ENCODE peak calls at places on chromosomes 2 and 18, in ten cellular contexts. F is AG04450, J is pancreas, O is cardiac fibroblast, P is tibial artery, M is H1, X is fibroblast of mammary gland, Q is heart right ventricle, T is Peyer's patch, C is AG10803. N is an unnamed sample.

GRCh38 chr2:177419274-177419673 is 26.7 kb downstream of the AGPS start:
- DNase-seq in F (no peak), J (no peak), O (peak; percentile 66), P (no peak), M (no peak), X (peak; percentile 76), Q (no peak), T (no peak), C (peak; percentile 80), N (no peak)

GRCh38 chr18:55778731-55779460 is 190.9 kb upstream of the TCF4 start:
- DNase-seq in F (no peak), J (no peak), O (peak; percentile 45), P (no peak), M (no peak), X (no peak), Q (peak; percentile 38), T (no peak), C (peak; percentile 50), N (no peak)

GRCh38 chr2:9852881-9853280 is 9.6 kb downstream of the TAF1B start:
- DNase-seq in F (no peak), J (no peak), O (no peak), P (no peak), M (no peak), X (no peak), Q (no peak), T (no peak), C (no peak), N (no peak)

GRCh38 chr2:179543361-179543901 is 278.8 kb upstream of the SESTD1 start:
- DNase-seq in F (no peak), J (no peak), O (no peak), P (no peak), M (no peak), X (no peak), Q (no peak), T (no peak), C (peak; percentile 82), N (no peak)

GRCh38 chr2:158990397-158991209 is 22.2 kb downstream of the TANC1 start:
- DNase-seq in F (peak; percentile 73), J (no peak), O (peak; percentile 85), P (no peak), M (no peak), X (peak; percentile 94), Q (no peak), T (no peak), C (peak; percentile 97), N (no peak)

GRCh38 chr18:69845588-69846506 is 101.8 kb downstream of the CD226 start:
- DNase-seq in F (peak; percentile 53), J (no peak), O (peak; percentile 39), P (no peak), M (no peak), X (no peak), Q (no peak), T (no peak), C (peak; percentile 6), N (no peak)

GRCh38 chr18:21656402-21656801 is 44.3 kb downstream of the SNRPD1 start:
- DNase-seq in F (no peak), J (no peak), O (peak; percentile 49), P (no peak), M (no peak), X (peak; percentile 28), Q (no peak), T (no peak), C (peak; percentile 1), N (no peak)

GRCh38 chr18:12904012-12904516 is 20.0 kb upstream of the PTPN2 start:
- DNase-seq in F (no peak), J (no peak), O (peak; percentile 68), P (no peak), M (no peak), X (no peak), Q (peak; percentile 54), T (no peak), C (no peak), N (no peak)

GRCh38 chr2:86028763-86029381 is 76.8 kb downstream of the POLR1A start:
- DNase-seq in F (no peak), J (no peak), O (peak; percentile 95), P (peak; percentile 82), M (no peak), X (peak; percentile 18), Q (peak; percentile 94), T (no peak), C (no peak), N (peak; percentile 90)

GRCh38 chr2:121722479-121722878 is 14.2 kb downstream of the NIFK start:
- DNase-seq in F (peak; percentile 20), J (no peak), O (peak; percentile 17), P (no peak), M (no peak), X (peak; percentile 94), Q (no peak), T (no peak), C (peak; percentile 63), N (no peak)

GRCh38 chr18:25704096-25704870 is 352.3 kb upstream of the ZNF521 start:
- DNase-seq in F (no peak), J (no peak), O (no peak), P (no peak), M (no peak), X (no peak), Q (no peak), T (no peak), C (no peak), N (no peak)

GRCh38 chr2:132521321-132521720 is 104.7 kb downstream of the GPR39 start:
- DNase-seq in F (no peak), J (no peak), O (no peak), P (no peak), M (no peak), X (peak; percentile 15), Q (no peak), T (no peak), C (peak; percentile 29), N (no peak)

GRCh38 chr2:105834931-105835330 is 90.2 kb downstream of the NCK2 start:
- DNase-seq in F (no peak), J (no peak), O (no peak), P (no peak), M (no peak), X (no peak), Q (no peak), T (no peak), C (no peak), N (no peak)

GRCh38 chr2:112834379-112835014 is 2.1 kb downstream of the IL1B start:
- DNase-seq in F (no peak), J (peak; percentile 57), O (peak; percentile 63), P (no peak), M (no peak), X (peak; percentile 29), Q (no peak), T (no peak), C (no peak), N (no peak)

GRCh38 chr18:68604256-68604655 is 110.7 kb downstream of the TMX3 start:
- DNase-seq in F (no peak), J (no peak), O (peak; percentile 41), P (no peak), M (no peak), X (peak; percentile 46), Q (no peak), T (no peak), C (peak; percentile 75), N (no peak)

GRCh38 chr2:153871231-153872221 is at the start of gene GALNT13:
- DNase-seq in F (no peak), J (peak; percentile 72), O (peak; percentile 15), P (peak; percentile 50), M (peak; percentile 89), X (peak; percentile 81), Q (no peak), T (no peak), C (peak; percentile 0), N (no peak)

GRCh38 chr2:187971893-187972292 is 319.8 kb upstream of the GULP1 start:
- DNase-seq in F (no peak), J (no peak), O (no peak), P (no peak), M (no peak), X (no peak), Q (no peak), T (no peak), C (no peak), N (no peak)

GRCh38 chr18:61953161-61953560 is 60.4 kb upstream of the RNF152 start:
- DNase-seq in F (no peak), J (no peak), O (no peak), P (no peak), M (no peak), X (no peak), Q (no peak), T (no peak), C (peak; percentile 67), N (no peak)

GRCh38 chr18:79785831-79786230 is 11.9 kb upstream of the KCNG2 start:
- DNase-seq in F (no peak), J (no peak), O (no peak), P (no peak), M (no peak), X (no peak), Q (no peak), T (no peak), C (no peak), N (no peak)

DNA sequence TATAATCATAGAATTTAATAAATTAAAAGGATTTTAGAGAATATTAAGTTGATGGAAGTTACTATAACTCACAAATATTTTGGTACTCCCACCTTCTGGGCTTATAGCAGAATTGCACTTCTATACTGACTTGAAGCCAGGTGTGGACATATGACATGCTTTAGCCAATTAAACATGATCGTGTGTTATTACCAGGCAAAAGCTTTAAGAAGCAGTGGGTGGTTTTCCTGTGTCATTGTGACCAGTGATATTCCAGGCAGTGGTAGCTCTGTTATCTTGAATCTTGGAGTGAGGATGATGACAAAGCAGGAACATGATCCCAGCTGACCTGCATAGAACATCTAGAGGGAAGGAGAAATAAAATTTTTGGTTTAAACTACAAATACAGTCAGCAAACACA is 370.9 kb upstream of the ZEB2 start:
- DNase-seq in F (no peak), J (no peak), O (peak; percentile 59), P (no peak), M (no peak), X (peak; percentile 54), Q (no peak), T (no peak), C (peak; percentile 17), N (no peak)
- TF ChIP-seq CTCF in F (peak; percentile 37), J (no peak), O (peak; percentile 36), P (no peak), M (peak; percentile 10), X (peak; percentile 28), Q (no peak), T (no peak), C (no peak), N (no peak)

GRCh38 chr2:222025891-222026271 is 272.9 kb downstream of the PAX3 start:
- DNase-seq in F (no peak), J (no peak), O (no peak), P (no peak), M (peak; percentile 50), X (no peak), Q (no peak), T (no peak), C (no peak), N (no peak)
- H3K4me3 ChIP-seq in F (no peak overlapping the region), J (no peak overlapping the region), O (no peak overlapping the region), P (no peak overlapping the region), M (no peak overlapping the region), X (no peak overlapping the region), Q (no peak overlapping the region), T (no peak overlapping the region), C (no peak overlapping the region), N (no peak overlapping the region)

GRCh38 chr18:3773303-3773702 is 323.3 kb downstream of the TGIF1 start:
- DNase-seq in F (no peak), J (no peak), O (no peak), P (no peak), M (no peak), X (peak; percentile 77), Q (no peak), T (no peak), C (no peak), N (no peak)
- TF ChIP-seq CTCF in F (peak; percentile 31), J (peak; percentile 31), O (peak; percentile 21), P (no peak), M (no peak), X (peak; percentile 33), Q (no peak), T (peak; percentile 57), C (no peak), N (no peak)

GRCh38 chr2:227420063-227421052 is 32.6 kb upstream of the SCYGR1 start:
- DNase-seq in F (no peak), J (no peak), O (no peak), P (no peak), M (no peak), X (no peak), Q (no peak), T (no peak), C (no peak), N (no peak)
- H3K4me3 ChIP-seq in F (no peak overlapping the region), J (no peak overlapping the region), O (no peak overlapping the region), P (no peak overlapping the region), M (no peak overlapping the region), X (no peak overlapping the region), Q (no peak overlapping the region), T (no peak overlapping the region), C (no peak overlapping the region), N (no peak overlapping the region)